ENCODE peak calls at places on chromosomes 7 and 10, in four cellular contexts. H is Kasumi-1, C is B cell, U is lung. T is an unnamed sample.

GRCh38 chr10:52644678-52645434 is 127.7 kb downstream of the MBL2 start:
- DNase-seq in H (peak; percentile 84), C (no peak), U (peak; percentile 41), T (no peak)

GRCh38 chr10:53886325-53887300 is 914.4 kb downstream of the PCDH15 start:
- DNase-seq in H (no peak), C (no peak), U (no peak), T (no peak)

GRCh38 chr7:71017602-71018001 is 114.3 kb upstream of the GALNT17 start:
- DNase-seq in U (no peak), C (no peak), H (no peak), T (no peak)

GRCh38 chr10:49183596-49184542 is 4.3 kb downstream of the TMEM273 start:
- DNase-seq in H (peak; percentile 77), U (peak; percentile 27), C (no peak), T (peak; percentile 95)

GRCh38 chr10:110634527-110635209 is 9.5 kb upstream of the RBM20 start:
- DNase-seq in C (no peak), U (no peak), H (no peak), T (no peak)

GRCh38 chr7:27176343-27176731 is 2.2 kb upstream of the HOXA10 start:
- DNase-seq in C (no peak), H (no peak), U (no peak), T (no peak)

GRCh38 chr7:152924826-152925411 is 165.4 kb downstream of the ACTR3B start:
- DNase-seq in C (no peak), H (no peak), U (no peak), T (no peak)

GRCh38 chr7:95609277-95609971 is 13.1 kb upstream of the PDK4 start:
- DNase-seq in U (peak; percentile 53), C (no peak), H (no peak), T (no peak)

GRCh38 chr10:124743188-124744046 is 761 bp downstream of the FAM53B start:
- DNase-seq in C (peak; percentile 61), U (no peak), H (peak; percentile 41), T (peak; percentile 27)

GRCh38 chr7:124257638-124258308 is 224.9 kb upstream of the TMEM229A start:
- DNase-seq in C (no peak), U (no peak), H (no peak), T (no peak)

GRCh38 chr7:73424486-73424885 is 9.1 kb upstream of the FZD9 start:
- DNase-seq in H (no peak), C (no peak), U (no peak), T (no peak)

GRCh38 chr10:97974108-97974507 is 56.3 kb downstream of the CRTAC1 start:
- DNase-seq in U (no peak), C (no peak), H (no peak), T (no peak)

GRCh38 chr7:481219-481930 is 38.3 kb downstream of the PDGFA start:
- DNase-seq in U (no peak), C (no peak), H (no peak), T (no peak)

GRCh38 chr10:124864421-124865193 is 63.0 kb downstream of the ABRAXAS2 start:
- DNase-seq in C (no peak), U (peak; percentile 71), H (no peak), T (no peak)

GRCh38 chr10:1652151-1652550 is 85.2 kb downstream of the ADARB2 start:
- DNase-seq in C (no peak), U (no peak), H (no peak), T (no peak)

GRCh38 chr7:27096756-27097514 is 1.1 kb upstream of the HOXA1 start:
- DNase-seq in H (peak; percentile 60), U (no peak), C (peak; percentile 51), T (peak; percentile 48)

GRCh38 chr10:28054211-28054888 is 55.5 kb upstream of the ODAD2 start:
- DNase-seq in U (no peak), C (no peak), H (no peak), T (no peak)

T was measured in GF-D8.